ENCODE peak calls at places on chromosome 3, in four cellular contexts. G is CD8-positive, alpha-beta memory T cell; W is GM23248; V is IMR-90. K is an unnamed sample. For H3K36me3, the result is how much of the 10 kb centered on the place peaks cover.

GRCh38 chr3:106826861-106827311 is 550.4 kb upstream of the CCDC54 start:
- DNase-seq in V (no peak), G (no peak), W (no peak), K (no peak)

GRCh38 chr3:59862686-59863085 is 812.9 kb upstream of the CFAP20DC start:
- DNase-seq in G (no peak), V (peak), W (peak), K (no peak)

GRCh38 chr3:88408935-88409334 is 259.2 kb downstream of the C3orf38 start:
- DNase-seq in V (no peak), W (no peak), G (no peak), K (no peak)

GRCh38 chr3:87549208-87549607 is 272.8 kb upstream of the POU1F1 start:
- DNase-seq in G (no peak), V (no peak), W (no peak), K (no peak)

GRCh38 chr3:127443581-127444375 is 146.8 kb downstream of the TPRA1 start:
- DNase-seq in W (no peak), G (no peak), V (no peak), K (peak)

GRCh38 chr3:62238431-62238830 is 134.9 kb downstream of the FEZF2 start:
- DNase-seq in G (no peak), W (no peak), V (no peak), K (no peak)

GRCh38 chr3:70919091-70919490 is 606.7 kb upstream of the MDFIC2 start:
- DNase-seq in G (no peak), V (peak), W (no peak), K (no peak)

GRCh38 chr3:136141891-136142290 is 54.2 kb downstream of the MSL2 start:
- DNase-seq in V (peak), W (peak), G (no peak), K (no peak)

GRCh38 chr3:37256447-37256846 is 82.1 kb upstream of the LRRFIP2 start:
- DNase-seq in G (no peak), V (no peak), W (peak), K (no peak)

GRCh38 chr3:141255864-141256263 is 24.2 kb downstream of the PXYLP1 start:
- DNase-seq in V (no peak), G (no peak), W (peak), K (no peak)

GRCh38 chr3:83843716-83844115 is 1115.1 kb upstream of the CADM2 start:
- DNase-seq in W (no peak), V (no peak), G (no peak), K (no peak)

GRCh38 chr3:38036906-38037305 is 2.1 kb upstream of the DLEC1 start:
- DNase-seq in G (no peak), V (no peak), W (no peak), K (no peak)

GRCh38 chr3:32384938-32385337 is 6.7 kb upstream of the CMTM7 start:
- DNase-seq in G (no peak), W (peak), V (peak), K (no peak)

GRCh38 chr3:158936530-158937113 is 134.8 kb downstream of the MFSD1 start:
- DNase-seq in W (no peak), V (no peak), G (no peak), K (no peak)

GRCh38 chr3:175737646-175738572 is 878.8 kb downstream of the NAALADL2 start:
- DNase-seq in W (peak), G (no peak), V (peak), K (no peak)

GRCh38 chr3:129954509-129954908 is 20.0 kb upstream of the TRH start:
- DNase-seq in G (no peak), V (no peak), W (no peak), K (no peak)

GRCh38 chr3:144770813-144771400 is 799.3 kb downstream of the DIPK2A start:
- DNase-seq in G (no peak), V (peak), W (peak), K (no peak)

GRCh38 chr3:181862502-181862901 is 150.8 kb downstream of the SOX2 start:
- DNase-seq in G (no peak), V (no peak), W (no peak), K (no peak)

GRCh38 chr3:63354160-63354559 is 76.1 kb downstream of the SYNPR start:
- DNase-seq in V (no peak), W (peak), G (no peak), K (no peak)

GRCh38 chr3:31581660-31582059 is 48.9 kb downstream of the STT3B start:
- DNase-seq in V (peak), G (no peak), W (peak), K (no peak)

GRCh38 chr3:69764861-69765260 is 25.6 kb downstream of the MITF start:
- DNase-seq in G (no peak), V (no peak), W (no peak), K (no peak)

GRCh38 chr3:10619989-10620832 is 114.8 kb upstream of the ATP2B2 start:
- DNase-seq in G (no peak), W (no peak), V (no peak), K (peak)

GRCh38 chr3:4990061-4990460 is 10.8 kb downstream of the BHLHE40 start:
- DNase-seq in W (peak), G (no peak), V (no peak), K (no peak)

GRCh38 chr3:53074366-53074696 is 28.5 kb upstream of the SFMBT1 start:
- DNase-seq in G (no peak), W (no peak), V (no peak), K (no peak)

GRCh38 chr3:53072653-53073552 is 27.0 kb upstream of the SFMBT1 start:
- DNase-seq in G (peak), V (peak), W (peak), K (no peak)

GRCh38 chr3:53073553-53074365 is 27.9 kb upstream of the SFMBT1 start:
- DNase-seq in W (no peak), V (no peak), G (no peak), K (no peak)

GRCh38 chr3:53069422-53070068 is 23.7 kb upstream of the SFMBT1 start:
- DNase-seq in W (peak), G (no peak), V (peak), K (no peak)

DNA sequence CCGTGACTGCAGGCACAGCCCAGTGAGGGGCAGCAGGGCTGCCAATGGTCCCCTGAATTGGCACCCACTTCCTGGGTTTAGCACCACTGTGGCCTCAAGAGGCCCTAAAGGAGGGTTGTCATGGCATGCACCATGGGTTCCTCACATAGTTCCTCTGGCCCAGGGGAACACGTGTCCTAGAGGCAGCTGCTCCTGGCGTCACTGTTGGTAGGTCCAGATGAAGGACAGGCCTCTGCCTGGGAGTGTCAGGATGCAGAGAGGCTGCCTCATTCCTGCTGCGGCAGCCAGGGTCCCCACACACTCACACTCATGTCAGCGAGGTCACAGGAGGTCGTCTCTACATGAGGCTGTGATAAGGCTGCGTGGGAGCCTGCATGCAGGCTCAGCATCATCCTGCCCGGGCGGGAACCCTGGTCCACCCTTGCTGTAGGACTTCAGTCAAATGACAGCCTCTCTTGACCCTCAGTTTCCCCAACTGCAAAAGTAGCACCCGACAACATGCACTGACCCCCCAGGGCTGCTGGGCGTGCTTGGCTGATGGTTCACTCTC is 26.1 kb upstream of the SFMBT1 start:
- DNase-seq in G (no peak), W (no peak), V (no peak), K (no peak)
- H3K4me3 ChIP-seq in G (peak), W (no peak), V (no peak), K (no peak)

GRCh38 chr3:173943264-173943663 is 545.7 kb downstream of the NLGN1 start:
- DNase-seq in G (no peak), W (no peak), V (no peak), K (no peak)

GRCh38 chr3:173939319-173939718 is 541.8 kb downstream of the NLGN1 start:
- DNase-seq in V (no peak), W (no peak), G (no peak), K (no peak)

GRCh38 chr3:173945801-173946200 is 548.3 kb downstream of the NLGN1 start:
- DNase-seq in W (no peak), V (no peak), G (no peak), K (no peak)

DNA sequence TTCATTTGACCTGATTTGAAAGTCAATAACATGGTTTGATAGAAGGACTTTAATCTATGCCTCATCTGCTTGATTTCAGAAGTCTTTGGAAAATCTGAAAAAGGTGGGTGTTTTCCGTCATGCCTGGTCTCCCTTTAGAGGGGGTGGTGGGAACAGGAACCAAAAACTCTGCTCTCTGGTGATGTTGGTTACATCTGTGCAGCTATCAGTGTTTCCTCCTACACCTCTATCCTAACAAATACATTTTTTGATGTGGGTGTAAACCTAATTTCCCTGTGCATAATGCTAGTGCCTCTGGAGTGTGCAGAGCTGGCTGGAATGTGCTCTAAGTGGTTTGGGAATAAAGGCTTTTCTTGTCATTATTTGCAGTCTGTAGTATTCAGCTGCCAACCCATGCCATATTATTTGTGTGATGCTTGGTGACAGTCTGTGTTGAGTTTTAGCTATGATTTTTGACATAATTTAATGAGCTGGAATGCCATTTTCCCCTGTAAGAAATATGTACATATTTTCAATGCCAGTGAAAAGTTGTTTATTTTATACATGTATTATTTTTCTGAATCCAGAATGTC is 547.6 kb downstream of the NLGN1 start:
- DNase-seq in V (no peak), G (no peak), W (no peak), K (no peak)
- H3K36me3 ChIP-seq in V (under half), G (under half), W (under half), K (under half)

DNA sequence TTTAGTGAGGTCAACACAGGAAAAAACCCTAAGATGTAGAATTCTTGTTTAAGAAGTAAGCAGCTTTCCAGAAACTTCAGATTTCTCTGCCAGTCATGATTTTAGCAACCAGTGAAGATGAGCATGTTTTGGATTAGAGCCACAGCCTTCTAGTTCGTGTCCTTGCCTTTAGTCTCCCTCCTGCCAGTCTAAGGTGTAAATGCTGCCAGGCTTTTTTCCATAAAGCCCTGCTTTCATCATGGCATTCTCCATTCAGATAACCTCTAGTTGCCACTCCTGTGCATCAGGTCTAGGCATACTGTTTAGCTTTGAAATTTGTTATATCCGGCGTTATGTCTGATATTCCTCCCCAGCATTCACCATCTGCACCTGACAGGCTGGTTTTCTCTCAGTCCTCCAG is 37.3 kb downstream of the SYN2 start:
- DNase-seq in W (no peak), V (no peak), G (no peak), K (no peak)
- H3K4me3 ChIP-seq in W (no peak), V (no peak), G (no peak), K (no peak)

GRCh38 chr3:16474304-16474703 is 39.2 kb downstream of the RFTN1 start:
- DNase-seq in V (peak), W (peak), G (no peak), K (no peak)
- H3K36me3 ChIP-seq in V (under half), W (under half), G (under half), K (under half)

GRCh38 chr3:124993462-124993861 is 58.9 kb upstream of the MUC13 start:
- DNase-seq in V (no peak), W (peak), G (no peak), K (no peak)
- H3K4me3 ChIP-seq in V (no peak), W (no peak), G (no peak), K (no peak)

DNA sequence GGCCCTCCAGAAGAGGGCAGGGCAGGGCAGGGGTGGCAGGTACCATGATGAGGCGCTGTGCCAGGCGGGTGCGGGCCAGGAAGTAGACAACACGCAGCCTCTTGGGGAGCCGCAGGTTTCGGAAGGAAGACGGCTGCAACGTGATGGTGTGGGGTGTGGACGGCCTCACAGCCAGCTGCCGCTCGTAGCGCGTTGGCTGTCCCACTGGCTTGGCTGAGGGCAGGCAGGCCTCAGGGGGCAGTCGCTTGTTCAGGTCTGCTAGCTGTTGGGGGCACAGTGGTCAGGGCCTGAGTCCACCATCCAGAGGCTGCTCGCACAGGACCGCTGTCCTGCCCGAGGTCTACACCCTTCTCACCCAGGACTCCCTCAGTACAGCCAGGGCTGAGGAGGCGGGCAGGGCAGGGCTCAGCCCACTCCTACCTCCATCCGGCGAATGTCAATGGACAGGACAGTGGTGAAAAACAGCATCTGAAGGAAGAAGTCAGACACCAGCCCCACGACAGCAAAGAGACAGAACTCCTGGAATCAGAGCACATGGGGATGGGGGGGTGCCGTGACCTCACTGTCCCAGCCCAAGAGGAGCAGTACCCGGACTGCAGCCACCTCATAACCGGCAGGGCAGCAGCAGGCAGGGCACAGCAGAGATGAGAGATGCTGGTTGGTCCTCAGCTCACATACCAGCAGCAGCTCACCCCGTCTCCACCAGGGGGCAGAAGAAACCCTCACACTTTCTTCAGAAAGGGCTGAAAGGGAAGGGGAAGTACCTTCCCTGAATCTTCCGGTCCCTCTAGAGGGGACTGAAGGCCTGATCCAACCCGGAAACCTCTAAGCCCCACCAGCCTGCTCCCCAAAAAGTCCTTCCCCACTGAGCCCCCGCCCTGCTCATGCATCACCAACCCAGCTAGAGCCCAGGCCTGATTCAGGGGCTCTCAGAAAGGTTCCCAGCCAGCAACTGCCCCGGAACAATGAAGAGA is 40.0 kb downstream of the PTPN23 start:
- DNase-seq in V (peak), W (peak), G (peak), K (peak)
- H3K36me3 ChIP-seq in V (under half), W (under half), G (under half), K (under half)

GRCh38 chr3:192515661-192516040 is 211.7 kb downstream of the FGF12 start:
- DNase-seq in G (no peak), V (no peak), W (peak), K (no peak)

GRCh38 chr3:192516850-192517249 is 210.5 kb downstream of the FGF12 start:
- DNase-seq in W (no peak), V (no peak), G (no peak), K (no peak)

GRCh38 chr3:192514081-192514753 is 213.1 kb downstream of the FGF12 start:
- DNase-seq in V (no peak), G (no peak), W (peak), K (no peak)

DNA sequence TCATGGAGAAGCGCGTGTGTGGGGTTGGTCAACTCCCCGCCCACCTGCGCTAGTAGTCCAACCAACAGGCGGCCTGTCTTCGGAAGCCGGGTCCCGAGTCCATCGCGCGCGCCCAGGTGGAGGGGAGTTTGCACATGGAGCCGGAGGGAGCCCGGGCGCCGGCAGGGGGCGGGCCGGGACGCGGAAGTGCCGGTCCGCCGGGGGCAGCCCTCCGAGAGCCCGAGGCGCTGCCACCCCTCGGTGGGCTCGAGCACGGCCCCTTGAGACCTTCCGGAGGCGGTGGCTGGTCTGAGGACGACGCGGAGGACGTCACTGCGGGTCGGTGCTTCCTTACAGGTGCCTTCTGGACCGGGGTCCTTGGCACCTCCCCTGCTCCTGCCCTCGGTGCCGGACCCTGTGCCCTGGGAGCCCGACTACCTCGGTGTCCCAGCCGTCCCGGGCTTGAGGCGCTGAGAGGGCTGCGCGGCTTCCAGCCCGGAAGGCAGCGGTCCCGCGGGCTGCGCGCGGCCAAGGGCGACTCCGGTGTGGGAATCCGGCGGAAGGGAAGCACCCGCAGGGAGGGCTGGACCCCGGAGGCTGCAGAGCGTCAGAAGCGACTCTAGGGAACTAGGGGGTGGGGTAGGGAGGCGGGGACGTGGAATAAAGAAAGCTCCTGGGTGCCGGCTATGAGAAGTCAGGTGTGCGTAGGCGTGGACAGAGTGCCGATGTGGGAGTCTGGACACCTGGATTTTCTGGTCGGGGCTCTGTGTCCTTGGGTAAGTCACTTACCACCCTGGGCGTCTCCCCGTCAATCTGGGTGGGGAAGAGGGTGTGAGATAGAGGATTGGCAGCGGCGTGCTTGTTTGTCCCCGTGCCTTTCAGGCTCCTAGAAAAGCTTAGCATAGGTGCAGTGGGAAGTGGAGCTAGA is 212.3 kb downstream of the FGF12 start:
- DNase-seq in W (peak), G (no peak), V (no peak), K (peak)
- H3K4me3 ChIP-seq in W (no peak), G (no peak), V (no peak), K (no peak)

DNA sequence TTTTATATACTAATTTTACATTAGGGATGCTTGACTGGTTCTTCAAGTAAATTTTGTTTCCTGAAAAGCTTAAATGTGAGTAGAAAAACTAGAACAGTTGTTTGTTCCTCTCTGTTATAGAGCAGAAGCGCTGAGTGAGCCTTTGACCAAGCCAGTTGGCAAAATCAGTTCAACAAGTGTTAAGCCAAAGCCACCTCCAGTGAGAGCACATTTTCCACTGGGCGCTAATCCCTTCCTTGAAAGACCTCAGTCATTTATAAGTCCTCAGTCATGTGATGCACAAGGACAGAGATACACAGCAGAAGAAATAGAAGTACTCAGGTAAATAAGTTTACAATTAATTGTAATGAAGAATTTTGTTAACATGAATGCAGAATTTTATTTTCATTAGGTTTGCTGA is 14.6 kb downstream of the CAPN7 start:
- DNase-seq in G (no peak), V (no peak), W (no peak), K (no peak)
- H3K36me3 ChIP-seq in G (under half), V (under half), W (half or more), K (half or more)

GRCh38 chr3:64686446-64686908 is 1.3 kb downstream of the ADAMTS9 start:
- DNase-seq in W (peak), G (no peak), V (peak), K (no peak)

GRCh38 chr3:64685800-64686445 is 1.9 kb downstream of the ADAMTS9 start:
- DNase-seq in V (peak), G (no peak), W (peak), K (peak)

GRCh38 chr3:64687381-64687780 is 419 bp downstream of the ADAMTS9 start:
- DNase-seq in W (no peak), G (no peak), V (no peak), K (no peak)

GRCh38 chr3:64685331-64685799 is 2.4 kb downstream of the ADAMTS9 start:
- DNase-seq in W (peak), V (peak), G (no peak), K (no peak)

GRCh38 chr3:64687781-64688515 is at the start of gene ADAMTS9:
- DNase-seq in W (peak), V (peak), G (no peak), K (no peak)
- H3K4me3 ChIP-seq in W (peak), V (peak), G (no peak), K (peak)

GRCh38 chr3:194865595-194865994 is 179.9 kb downstream of the FAM43A start:
- DNase-seq in V (no peak), G (no peak), W (no peak), K (no peak)
- H3K36me3 ChIP-seq in V (under half), G (under half), W (under half), K (under half)